ENCODE peak calls at places on chromosomes 1 and 21, in five cellular contexts. One of them, this sample, is unnamed.

GRCh38 chr1:47705517-47706130 is 267.8 kb downstream of the FOXD2 start:
- DNase-seq in heart right ventricle: no peak
- DNase-seq in brain microvascular endothelial cell: no peak
- DNase-seq in fibroblast of mammary gland: peak; percentile 22
- DNase-seq in mammary epithelial cell: no peak
- DNase-seq in this sample: peak; percentile 16

GRCh38 chr1:221620437-221621384 is 121.2 kb downstream of the DUSP10 start:
- DNase-seq in mammary epithelial cell: peak; percentile 31
- DNase-seq in fibroblast of mammary gland: peak; percentile 66
- DNase-seq in brain microvascular endothelial cell: no peak
- DNase-seq in heart right ventricle: no peak
- DNase-seq in this sample: peak; percentile 39

GRCh38 chr1:72283204-72284083 is 1.1 kb upstream of the NEGR1 start:
- DNase-seq in mammary epithelial cell: peak; percentile 73
- DNase-seq in brain microvascular endothelial cell: peak; percentile 83
- DNase-seq in fibroblast of mammary gland: peak; percentile 61
- DNase-seq in heart right ventricle: peak; percentile 79
- DNase-seq in this sample: peak; percentile 88

GRCh38 chr1:165050246-165050645 is 306.3 kb downstream of the LMX1A start:
- DNase-seq in fibroblast of mammary gland: no peak
- DNase-seq in brain microvascular endothelial cell: no peak
- DNase-seq in heart right ventricle: no peak
- DNase-seq in mammary epithelial cell: peak; percentile 13
- DNase-seq in this sample: no peak

GRCh38 chr1:43687301-43688108 is 19.8 kb upstream of the ST3GAL3 start:
- DNase-seq in mammary epithelial cell: no peak
- DNase-seq in brain microvascular endothelial cell: no peak
- DNase-seq in heart right ventricle: peak; percentile 23
- DNase-seq in fibroblast of mammary gland: peak; percentile 22
- DNase-seq in this sample: no peak

GRCh38 chr1:200302192-200302892 is 107.5 kb downstream of the ZNF281 start:
- DNase-seq in heart right ventricle: peak; percentile 13
- DNase-seq in mammary epithelial cell: peak; percentile 34
- DNase-seq in brain microvascular endothelial cell: peak; percentile 11
- DNase-seq in fibroblast of mammary gland: peak; percentile 30
- DNase-seq in this sample: peak; percentile 40

GRCh38 chr1:161267332-161267731 is 8.8 kb downstream of the PCP4L1 start:
- DNase-seq in mammary epithelial cell: no peak
- DNase-seq in brain microvascular endothelial cell: no peak
- DNase-seq in fibroblast of mammary gland: no peak
- DNase-seq in heart right ventricle: no peak
- DNase-seq in this sample: no peak

GRCh38 chr1:234579967-234580366 is 30.0 kb downstream of the IRF2BP2 start:
- DNase-seq in mammary epithelial cell: peak; percentile 18
- DNase-seq in fibroblast of mammary gland: no peak
- DNase-seq in brain microvascular endothelial cell: no peak
- DNase-seq in heart right ventricle: no peak
- DNase-seq in this sample: no peak

GRCh38 chr1:78370779-78371482 is 119.8 kb upstream of the PTGFR start:
- DNase-seq in heart right ventricle: no peak
- DNase-seq in mammary epithelial cell: peak; percentile 89
- DNase-seq in fibroblast of mammary gland: peak; percentile 98
- DNase-seq in brain microvascular endothelial cell: peak; percentile 53
- DNase-seq in this sample: peak; percentile 94

GRCh38 chr1:48807599-48808260 is 31.0 kb upstream of the BEND5 start:
- DNase-seq in fibroblast of mammary gland: peak; percentile 40
- DNase-seq in brain microvascular endothelial cell: no peak
- DNase-seq in heart right ventricle: no peak
- DNase-seq in mammary epithelial cell: no peak
- DNase-seq in this sample: peak; percentile 23

GRCh38 chr1:78070210-78070609 is 24.4 kb downstream of the GIPC2 start:
- DNase-seq in brain microvascular endothelial cell: no peak
- DNase-seq in fibroblast of mammary gland: no peak
- DNase-seq in heart right ventricle: no peak
- DNase-seq in mammary epithelial cell: no peak
- DNase-seq in this sample: no peak

GRCh38 chr1:39898648-39899603 is 2.8 kb downstream of the MYCL start:
- DNase-seq in brain microvascular endothelial cell: peak; percentile 73
- DNase-seq in mammary epithelial cell: no peak
- DNase-seq in fibroblast of mammary gland: peak; percentile 52
- DNase-seq in heart right ventricle: no peak
- DNase-seq in this sample: peak; percentile 54

GRCh38 chr1:169041371-169041770 is 65.1 kb upstream of the ATP1B1 start:
- DNase-seq in fibroblast of mammary gland: no peak
- DNase-seq in heart right ventricle: no peak
- DNase-seq in mammary epithelial cell: no peak
- DNase-seq in brain microvascular endothelial cell: no peak
- DNase-seq in this sample: no peak

GRCh38 chr1:22643381-22643780 is at the start of gene C1QC:
- DNase-seq in fibroblast of mammary gland: no peak
- DNase-seq in mammary epithelial cell: no peak
- DNase-seq in heart right ventricle: peak; percentile 33
- DNase-seq in brain microvascular endothelial cell: no peak
- DNase-seq in this sample: no peak

GRCh38 chr1:163472267-163472666 is 150.5 kb downstream of the NUF2 start:
- DNase-seq in brain microvascular endothelial cell: no peak
- DNase-seq in heart right ventricle: no peak
- DNase-seq in fibroblast of mammary gland: no peak
- DNase-seq in mammary epithelial cell: no peak
- DNase-seq in this sample: no peak

GRCh38 chr21:41321211-41321907 is 4.8 kb downstream of the FAM3B start:
- DNase-seq in mammary epithelial cell: no peak
- DNase-seq in heart right ventricle: no peak
- DNase-seq in fibroblast of mammary gland: no peak
- DNase-seq in brain microvascular endothelial cell: no peak
- DNase-seq in this sample: no peak

GRCh38 chr1:179953974-179954493 is 576 bp upstream of the CEP350 start:
- DNase-seq in fibroblast of mammary gland: peak; percentile 61
- DNase-seq in brain microvascular endothelial cell: peak; percentile 43
- DNase-seq in mammary epithelial cell: peak; percentile 57
- DNase-seq in heart right ventricle: no peak
- DNase-seq in this sample: peak; percentile 63

GRCh38 chr1:10755977-10756521 is 40.4 kb downstream of the CASZ1 start:
- DNase-seq in heart right ventricle: peak; percentile 74
- DNase-seq in fibroblast of mammary gland: peak; percentile 8
- DNase-seq in brain microvascular endothelial cell: no peak
- DNase-seq in mammary epithelial cell: peak; percentile 6
- DNase-seq in this sample: peak; percentile 32

DNA sequence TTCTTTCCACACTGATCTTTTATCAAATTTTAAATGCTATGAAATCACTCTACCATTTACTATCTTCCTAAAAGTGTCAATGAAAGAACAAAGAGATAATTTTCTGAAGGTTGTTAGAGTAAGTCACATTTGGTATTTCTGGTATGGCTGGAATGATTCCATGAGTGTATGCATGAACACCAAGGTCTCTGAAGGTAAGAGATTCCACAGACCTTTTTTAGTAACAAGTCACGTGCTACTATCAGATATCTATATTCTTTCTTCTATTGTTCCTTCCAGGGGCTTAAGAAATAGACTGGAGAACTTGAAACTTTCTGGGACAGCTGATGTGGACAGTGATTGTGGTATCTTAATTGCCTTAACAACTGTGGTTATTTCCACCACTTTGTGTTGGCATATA is 265.0 kb downstream of the SDCCAG8 start:
- DNase-seq in fibroblast of mammary gland: no peak
- DNase-seq in mammary epithelial cell: no peak
- DNase-seq in heart right ventricle: no peak
- DNase-seq in brain microvascular endothelial cell: no peak
- DNase-seq in this sample: no peak
- H3K4me3 ChIP-seq in fibroblast of mammary gland: no peak overlapping the region
- H3K4me3 ChIP-seq in mammary epithelial cell: no peak overlapping the region
- H3K4me3 ChIP-seq in heart right ventricle: no peak overlapping the region
- H3K4me3 ChIP-seq in brain microvascular endothelial cell: no peak overlapping the region
- H3K4me3 ChIP-seq in this sample: no peak overlapping the region

DNA sequence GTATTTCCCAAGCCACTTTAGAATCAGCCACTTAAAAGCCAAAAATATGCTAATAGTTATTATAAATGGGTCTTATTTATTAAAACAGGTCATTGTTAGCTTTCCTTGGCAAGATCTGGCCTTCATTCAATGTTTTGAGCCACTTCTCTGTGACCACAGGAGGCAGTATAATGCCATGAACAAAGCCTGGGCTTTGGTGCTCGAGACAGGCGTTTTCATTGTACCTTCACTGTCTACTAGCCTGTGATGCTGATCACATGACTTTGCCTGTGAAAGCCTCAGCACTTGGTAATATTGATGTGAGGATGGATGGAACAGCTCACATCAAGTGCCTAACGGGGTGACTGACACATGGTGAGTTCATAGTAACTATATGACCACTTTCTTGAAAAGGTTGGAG is 217.0 kb downstream of the RWDD3 start:
- DNase-seq in heart right ventricle: no peak
- DNase-seq in fibroblast of mammary gland: no peak
- DNase-seq in mammary epithelial cell: peak; percentile 25
- DNase-seq in brain microvascular endothelial cell: no peak
- DNase-seq in this sample: no peak
- TF ChIP-seq CTCF in heart right ventricle: no peak
- TF ChIP-seq CTCF in fibroblast of mammary gland: no peak
- TF ChIP-seq CTCF in mammary epithelial cell: peak; percentile 46
- TF ChIP-seq CTCF in brain microvascular endothelial cell: no peak
- TF ChIP-seq CTCF in this sample: no peak

DNA sequence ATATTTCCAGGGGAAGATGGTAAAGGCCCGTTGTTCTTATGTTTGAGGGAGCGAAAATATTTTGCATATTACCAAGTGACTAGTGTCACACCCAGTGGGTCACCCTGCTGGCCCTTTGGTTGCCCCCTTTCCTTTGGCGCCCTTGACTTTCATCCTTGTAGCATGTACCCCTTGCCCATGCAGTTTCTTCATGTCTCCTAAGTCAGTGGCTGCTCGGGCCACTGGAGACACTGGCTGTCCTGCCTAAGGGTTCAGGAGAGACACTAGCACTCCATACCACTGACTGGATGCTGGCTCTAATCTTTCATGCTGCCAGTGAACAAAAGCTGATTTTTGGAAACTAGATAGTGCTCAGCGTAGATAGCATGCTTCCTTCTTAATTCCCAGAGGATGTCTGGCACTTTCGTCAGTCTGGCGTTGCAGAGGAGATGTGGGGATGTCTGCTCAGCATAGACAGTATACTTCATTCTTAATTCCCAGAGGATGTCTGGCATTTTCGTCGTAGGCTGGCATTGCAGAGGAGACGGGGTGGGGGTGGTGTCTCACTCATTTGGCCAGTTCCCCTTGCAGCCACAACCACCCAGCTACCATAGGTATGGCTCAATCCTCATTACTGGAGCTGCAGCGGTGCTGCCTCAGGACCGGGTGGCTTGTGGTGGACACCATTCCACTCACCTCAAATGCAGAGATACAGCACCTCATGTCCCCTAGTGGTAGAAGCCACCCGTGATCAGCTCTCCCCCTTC is 770.9 kb upstream of the TPTE start:
- DNase-seq in mammary epithelial cell: no peak
- DNase-seq in heart right ventricle: no peak
- DNase-seq in brain microvascular endothelial cell: no peak
- DNase-seq in fibroblast of mammary gland: no peak
- DNase-seq in this sample: no peak
- H3K4me3 ChIP-seq in mammary epithelial cell: no peak overlapping the region
- H3K4me3 ChIP-seq in heart right ventricle: no peak overlapping the region
- H3K4me3 ChIP-seq in brain microvascular endothelial cell: no peak overlapping the region
- H3K4me3 ChIP-seq in fibroblast of mammary gland: no peak overlapping the region
- H3K4me3 ChIP-seq in this sample: no peak overlapping the region

GRCh38 chr1:54403808-54404261 is 2.4 kb downstream of the SSBP3 start:
- DNase-seq in brain microvascular endothelial cell: peak; percentile 45
- DNase-seq in heart right ventricle: no peak
- DNase-seq in mammary epithelial cell: peak; percentile 68
- DNase-seq in fibroblast of mammary gland: peak; percentile 80
- DNase-seq in this sample: peak; percentile 49

GRCh38 chr1:54404263-54404662 is 1.9 kb downstream of the SSBP3 start:
- DNase-seq in brain microvascular endothelial cell: no peak
- DNase-seq in fibroblast of mammary gland: no peak
- DNase-seq in mammary epithelial cell: no peak
- DNase-seq in heart right ventricle: no peak
- DNase-seq in this sample: no peak

GRCh38 chr1:54405894-54406293 is 300 bp downstream of the SSBP3 start:
- DNase-seq in fibroblast of mammary gland: no peak
- DNase-seq in brain microvascular endothelial cell: no peak
- DNase-seq in mammary epithelial cell: no peak
- DNase-seq in heart right ventricle: no peak
- DNase-seq in this sample: no peak

GRCh38 chr1:54406339-54407181 is at the start of gene SSBP3:
- DNase-seq in brain microvascular endothelial cell: peak; percentile 89
- DNase-seq in fibroblast of mammary gland: peak; percentile 86
- DNase-seq in mammary epithelial cell: peak; percentile 95
- DNase-seq in heart right ventricle: peak; percentile 95
- DNase-seq in this sample: peak; percentile 93

DNA sequence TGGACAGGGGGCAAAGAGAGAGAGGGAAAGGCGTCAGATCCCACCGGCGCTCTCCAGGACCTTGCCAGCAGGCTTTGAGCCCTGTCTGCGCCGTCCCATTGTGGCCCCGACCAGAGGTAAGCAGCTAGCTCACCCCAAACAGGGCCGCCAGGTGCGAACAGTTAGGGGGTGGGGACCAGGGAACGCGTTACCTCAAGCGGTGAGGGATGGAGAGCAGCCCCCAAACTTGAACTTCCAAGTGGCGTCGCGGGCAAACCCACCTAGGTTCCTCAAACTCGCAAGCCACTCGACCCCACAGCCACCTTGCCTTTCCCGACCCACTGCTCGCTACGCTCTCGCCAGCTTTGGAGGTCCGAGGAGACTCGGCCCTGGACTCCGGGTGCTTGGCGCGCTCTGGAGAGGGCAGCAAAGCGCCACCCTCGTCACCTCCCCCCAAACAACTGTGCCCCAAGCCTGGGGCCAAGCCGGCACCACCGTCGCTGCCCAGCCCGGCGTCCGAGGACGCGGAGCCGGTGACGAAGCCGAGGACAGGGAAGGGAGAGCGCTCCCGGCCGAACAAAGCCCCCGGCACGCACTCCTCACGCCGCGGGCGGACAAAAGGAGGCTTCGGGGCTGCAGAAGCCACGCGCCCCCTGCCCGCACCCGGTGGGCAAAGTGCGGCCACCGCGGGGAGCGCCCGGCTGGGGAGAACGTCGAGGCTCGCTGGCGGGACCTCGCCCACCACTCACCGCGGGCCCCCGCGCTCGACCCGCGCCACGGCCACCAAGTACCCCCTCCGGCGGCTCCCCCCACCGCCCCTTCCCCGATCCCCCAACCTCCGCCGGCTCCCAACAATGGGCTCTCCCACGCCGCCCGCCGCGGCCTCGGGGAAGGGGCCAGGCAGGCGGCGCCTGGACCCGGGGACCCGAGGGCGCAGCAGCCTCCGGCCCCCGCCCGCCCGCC is 984 bp downstream of the SSBP3 start:
- DNase-seq in fibroblast of mammary gland: no peak
- DNase-seq in mammary epithelial cell: peak; percentile 42
- DNase-seq in heart right ventricle: peak; percentile 42
- DNase-seq in brain microvascular endothelial cell: no peak
- DNase-seq in this sample: no peak
- TF ChIP-seq CTCF in fibroblast of mammary gland: no peak
- TF ChIP-seq CTCF in mammary epithelial cell: no peak
- TF ChIP-seq CTCF in heart right ventricle: no peak
- TF ChIP-seq CTCF in brain microvascular endothelial cell: no peak
- TF ChIP-seq CTCF in this sample: no peak